ENCODE peak calls at places on chromosomes 4 and X, in eight cellular contexts. K is WERI-Rb-1, F is mammary epithelial cell, C is left ventricle myocardium inferior, J is ovary, R is neural crest cell, Q is OCI-LY7, V is neural progenitor cell. D is an unnamed sample.
A peak's percentile ranks its signal among the peaks of the same experiment; 100 is the strongest.

GRCh38 chr4:101667348-101667747 is 123.2 kb upstream of the BANK1 start:
- DNase-seq in K (no peak), F (no peak), C (no peak), J (no peak), R (no peak), Q (no peak), V (no peak), D (no peak)

GRCh38 chr4:89878611-89879010 is 16.0 kb upstream of the MMRN1 start:
- DNase-seq in K (no peak), F (no peak), C (no peak), J (no peak), R (no peak), Q (no peak), V (no peak), D (no peak)

GRCh38 chrX:153945956-153946909 is 1.8 kb upstream of the RENBP start:
- DNase-seq in K (no peak), F (no peak), C (no peak), J (no peak), R (no peak), Q (no peak), V (no peak), D (no peak)

GRCh38 chr4:151486166-151486565 is 77.2 kb downstream of the FHIP1A start:
- DNase-seq in K (no peak), F (no peak), C (no peak), J (no peak), R (no peak), Q (no peak), V (no peak), D (no peak)

GRCh38 chr4:187077749-187078148 is 354.1 kb upstream of the FAT1 start:
- DNase-seq in K (no peak), F (no peak), C (no peak), J (no peak), R (no peak), Q (no peak), V (peak; percentile 33), D (no peak)

GRCh38 chr4:139282375-139283075 is 2.5 kb upstream of the MGARP start:
- DNase-seq in K (no peak), F (no peak), C (no peak), J (no peak), R (no peak), Q (no peak), V (no peak), D (no peak)

GRCh38 chrX:136600059-136600458 is 47.9 kb upstream of the CD40LG start:
- DNase-seq in K (no peak), F (no peak), C (no peak), J (no peak), R (no peak), Q (no peak), V (no peak), D (no peak)

GRCh38 chr4:36320130-36320902 is 38.9 kb downstream of the DTHD1 start:
- DNase-seq in K (no peak), F (no peak), C (no peak), J (no peak), R (no peak), Q (no peak), V (no peak), D (no peak)

GRCh38 chrX:19674041-19674769 is 158.9 kb upstream of the MAP3K15 start:
- DNase-seq in K (no peak), F (no peak), C (no peak), J (no peak), R (no peak), Q (no peak), V (no peak), D (no peak)

GRCh38 chr4:56464581-56464980 is 2.8 kb upstream of the SRP72 start:
- DNase-seq in K (no peak), F (no peak), C (no peak), J (no peak), R (no peak), Q (no peak), V (no peak), D (no peak)

GRCh38 chrX:40061871-40062524 is 35.8 kb downstream of the BCOR start:
- DNase-seq in K (no peak), F (peak; percentile 52), C (no peak), J (no peak), R (no peak), Q (no peak), V (no peak), D (no peak)

GRCh38 chr4:124685851-124686250 is 26.7 kb downstream of the ANKRD50 start:
- DNase-seq in K (no peak), F (peak; percentile 9), C (no peak), J (no peak), R (no peak), Q (no peak), V (no peak), D (no peak)

GRCh38 chrX:71623714-71624113 is 5.4 kb upstream of the CXCR3 start:
- DNase-seq in K (no peak), F (no peak), C (no peak), J (no peak), R (no peak), Q (no peak), V (no peak), D (no peak)

GRCh38 chr4:64940698-64941097 is 531.4 kb upstream of the TECRL start:
- DNase-seq in K (no peak), F (peak; percentile 76), C (no peak), J (no peak), R (no peak), Q (no peak), V (no peak), D (no peak)

GRCh38 chr4:34720563-34720962 is 1523.8 kb downstream of the ARAP2 start:
- DNase-seq in K (no peak), F (peak; percentile 8), C (no peak), J (no peak), R (no peak), Q (peak; percentile 10), V (peak; percentile 48), D (no peak)

GRCh38 chr4:116872308-116872707 is 213.1 kb downstream of the TRAM1L1 start:
- DNase-seq in K (no peak), F (no peak), C (no peak), J (no peak), R (no peak), Q (no peak), V (no peak), D (no peak)

GRCh38 chr4:112063260-112063659 is 82.0 kb upstream of the FAM241A start:
- DNase-seq in K (no peak), F (no peak), C (no peak), J (no peak), R (no peak), Q (no peak), V (no peak), D (no peak)

GRCh38 chrX:120452131-120452530 is 17.0 kb downstream of the LAMP2 start:
- DNase-seq in K (peak; percentile 13), F (no peak), C (no peak), J (no peak), R (no peak), Q (peak; percentile 49), V (peak; percentile 46), D (no peak)

GRCh38 chr4:101205878-101206277 is 141.4 kb downstream of the PPP3CA start:
- DNase-seq in K (no peak), F (peak; percentile 29), C (no peak), J (no peak), R (no peak), Q (no peak), V (no peak), D (no peak)

GRCh38 chr4:168805341-168805740 is 204.7 kb downstream of the CBR4 start:
- DNase-seq in K (no peak), F (no peak), C (no peak), J (no peak), R (no peak), Q (no peak), V (no peak), D (no peak)

GRCh38 chr4:168797738-168798375 is 212.2 kb downstream of the CBR4 start:
- DNase-seq in K (no peak), F (no peak), C (no peak), J (no peak), R (no peak), Q (no peak), V (no peak), D (no peak)

GRCh38 chr4:168800926-168801325 is 209.1 kb downstream of the CBR4 start:
- DNase-seq in K (no peak), F (peak; percentile 49), C (no peak), J (no peak), R (no peak), Q (no peak), V (no peak), D (no peak)

GRCh38 chr4:168802222-168802621 is 207.8 kb downstream of the CBR4 start:
- DNase-seq in K (no peak), F (no peak), C (no peak), J (no peak), R (no peak), Q (no peak), V (no peak), D (no peak)

GRCh38 chr4:168803727-168804126 is 206.3 kb downstream of the CBR4 start:
- DNase-seq in K (no peak), F (peak; percentile 90), C (no peak), J (no peak), R (no peak), Q (no peak), V (peak; percentile 55), D (no peak)
- TF ChIP-seq CTCF in K (no peak), F (no peak), C (no peak), J (no peak), R (no peak), Q (no peak), V (no peak), D (no peak)

DNA sequence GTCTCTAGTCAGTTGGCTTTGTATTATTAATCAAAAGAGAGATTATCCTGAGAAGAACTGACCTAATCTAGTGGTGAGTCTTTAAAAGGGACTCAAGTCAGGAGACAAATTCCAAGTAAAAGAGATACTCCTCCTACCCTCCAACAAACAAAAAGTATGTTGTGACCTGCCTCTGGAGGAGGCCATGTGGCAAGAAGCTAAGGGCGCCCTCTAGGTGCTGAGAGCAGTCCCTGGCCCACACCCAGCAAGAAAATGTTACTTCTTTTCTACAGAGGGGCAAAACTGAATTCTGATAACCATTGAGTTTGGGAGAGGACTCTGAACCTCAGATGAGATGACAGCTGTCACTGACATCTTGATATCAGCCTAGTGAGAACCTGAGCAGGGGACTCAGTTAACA is 953.6 kb upstream of the AGA start:
- DNase-seq in K (no peak), F (no peak), C (no peak), J (no peak), R (no peak), Q (no peak), V (peak; percentile 28), D (no peak)
- TF ChIP-seq CTCF in K (peak; percentile 35), F (peak; percentile 11), C (no peak), J (no peak), R (peak; percentile 45), Q (peak; percentile 31), V (peak; percentile 47), D (no peak)

GRCh38 chr4:81467672-81467964 is 4.1 kb downstream of the RASGEF1B start:
- DNase-seq in K (no peak), F (no peak), C (no peak), J (no peak), R (no peak), Q (no peak), V (no peak), D (no peak)
- TF ChIP-seq CTCF in K (no peak), F (no peak), C (peak; percentile 16), J (no peak), R (no peak), Q (peak; percentile 62), V (no peak), D (peak; percentile 42)

DNA sequence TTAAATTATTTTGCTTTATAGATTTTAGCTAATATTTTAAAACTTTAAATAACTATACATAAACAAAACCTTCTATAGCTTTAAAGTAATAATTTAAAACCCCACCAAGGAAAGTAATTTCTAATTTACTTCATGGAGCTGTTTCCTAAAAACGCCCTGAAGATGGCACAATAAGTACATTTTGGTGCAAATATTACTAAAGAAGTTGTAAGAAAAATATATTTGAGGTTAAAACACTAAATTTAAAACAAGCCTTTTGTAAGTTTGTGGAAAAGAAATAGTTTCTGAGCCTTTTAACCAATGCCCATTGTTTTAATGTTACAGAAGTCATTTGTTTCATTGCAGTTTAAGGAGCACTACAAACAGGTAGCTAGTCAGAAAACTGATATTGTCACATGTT is 137.4 kb upstream of the AGA start:
- DNase-seq in K (no peak), F (no peak), C (no peak), J (no peak), R (no peak), Q (no peak), V (no peak), D (no peak)
- TF ChIP-seq CTCF in K (no peak), F (peak; percentile 20), C (peak; percentile 25), J (no peak), R (no peak), Q (peak; percentile 22), V (peak; percentile 20), D (no peak)

D was measured in endothelial cell.